ENCODE peak calls at places on chromosome 18, in six cellular contexts. One of them, this sample, is unnamed.

GRCh38 chr18:62328775-62329525 is 3.8 kb downstream of the TNFRSF11A start:
- DNase-seq in SHP77: no peak
- DNase-seq in NCI-H2227 treated with DMSO at 0.1 percent for 48 hours: no peak
- DNase-seq in MG63: no peak
- DNase-seq in AG09309: no peak
- DNase-seq in KG1: no peak
- DNase-seq in this sample: no peak

GRCh38 chr18:50158866-50159653 is 35.9 kb downstream of the MYO5B start:
- DNase-seq in SHP77: no peak
- DNase-seq in NCI-H2227 treated with DMSO at 0.1 percent for 48 hours: peak; percentile 39
- DNase-seq in MG63: no peak
- DNase-seq in AG09309: no peak
- DNase-seq in KG1: no peak
- DNase-seq in this sample: no peak

GRCh38 chr18:79765491-79766245 is 32.1 kb upstream of the KCNG2 start:
- DNase-seq in SHP77: no peak
- DNase-seq in NCI-H2227 treated with DMSO at 0.1 percent for 48 hours: no peak
- DNase-seq in MG63: peak; percentile 19
- DNase-seq in AG09309: peak; percentile 33
- DNase-seq in KG1: no peak
- DNase-seq in this sample: no peak

GRCh38 chr18:67916142-67916541 is 399.6 kb upstream of the DSEL start:
- DNase-seq in SHP77: no peak
- DNase-seq in NCI-H2227 treated with DMSO at 0.1 percent for 48 hours: peak; percentile 79
- DNase-seq in MG63: no peak
- DNase-seq in AG09309: no peak
- DNase-seq in KG1: no peak
- DNase-seq in this sample: no peak

GRCh38 chr18:57802166-57802868 is 798 bp downstream of the ATP8B1 start:
- DNase-seq in SHP77: no peak
- DNase-seq in NCI-H2227 treated with DMSO at 0.1 percent for 48 hours: no peak
- DNase-seq in MG63: no peak
- DNase-seq in AG09309: no peak
- DNase-seq in KG1: no peak
- DNase-seq in this sample: no peak

GRCh38 chr18:3675446-3675845 is 225.5 kb downstream of the TGIF1 start:
- DNase-seq in SHP77: no peak
- DNase-seq in NCI-H2227 treated with DMSO at 0.1 percent for 48 hours: no peak
- DNase-seq in MG63: peak; percentile 26
- DNase-seq in AG09309: no peak
- DNase-seq in KG1: no peak
- DNase-seq in this sample: peak; percentile 50

GRCh38 chr18:13551841-13552733 is 174.3 kb downstream of the FAM210A start:
- DNase-seq in SHP77: no peak
- DNase-seq in NCI-H2227 treated with DMSO at 0.1 percent for 48 hours: no peak
- DNase-seq in MG63: no peak
- DNase-seq in AG09309: no peak
- DNase-seq in KG1: no peak
- DNase-seq in this sample: no peak

GRCh38 chr18:31205273-31205672 is 42.6 kb upstream of the DSC1 start:
- DNase-seq in SHP77: no peak
- DNase-seq in NCI-H2227 treated with DMSO at 0.1 percent for 48 hours: no peak
- DNase-seq in MG63: no peak
- DNase-seq in AG09309: no peak
- DNase-seq in KG1: no peak
- DNase-seq in this sample: peak; percentile 30

GRCh38 chr18:11260963-11261441 is 111.6 kb upstream of the PIEZO2 start:
- DNase-seq in SHP77: no peak
- DNase-seq in NCI-H2227 treated with DMSO at 0.1 percent for 48 hours: peak; percentile 80
- DNase-seq in MG63: no peak
- DNase-seq in AG09309: no peak
- DNase-seq in KG1: no peak
- DNase-seq in this sample: no peak

GRCh38 chr18:49189772-49190171 is 239.0 kb upstream of the SMAD7 start:
- DNase-seq in SHP77: no peak
- DNase-seq in NCI-H2227 treated with DMSO at 0.1 percent for 48 hours: no peak
- DNase-seq in MG63: no peak
- DNase-seq in AG09309: no peak
- DNase-seq in KG1: no peak
- DNase-seq in this sample: peak; percentile 64

GRCh38 chr18:57619881-57620280 is 1.8 kb downstream of the NARS1 start:
- DNase-seq in SHP77: no peak
- DNase-seq in NCI-H2227 treated with DMSO at 0.1 percent for 48 hours: no peak
- DNase-seq in MG63: no peak
- DNase-seq in AG09309: no peak
- DNase-seq in KG1: no peak
- DNase-seq in this sample: no peak

GRCh38 chr18:79866889-79867574 is 69.3 kb downstream of the KCNG2 start:
- DNase-seq in SHP77: no peak
- DNase-seq in NCI-H2227 treated with DMSO at 0.1 percent for 48 hours: no peak
- DNase-seq in MG63: peak; percentile 10
- DNase-seq in AG09309: no peak
- DNase-seq in KG1: no peak
- DNase-seq in this sample: no peak

GRCh38 chr18:21686282-21687105 is 18.1 kb downstream of the ABHD3 start:
- DNase-seq in SHP77: no peak
- DNase-seq in NCI-H2227 treated with DMSO at 0.1 percent for 48 hours: no peak
- DNase-seq in MG63: no peak
- DNase-seq in AG09309: no peak
- DNase-seq in KG1: no peak
- DNase-seq in this sample: peak; percentile 95